ENCODE peak calls at places on chromosomes 12 and 14, in ten cellular contexts. E is GM23338; K is AG04450; S is amygdala; X is activated CD8-positive, alpha-beta memory T cell treated with anti-CD3 and anti-CD28 coated beads, Interleukin-2, amount 50 U/mL, for 48 hours; T is GM19239; F is SW480; A is fibroblast of pulmonary artery; D is T-helper 17 cell; V is foreskin fibroblast. B is an unnamed sample.

GRCh38 chr12:106342397-106343212 is 14.9 kb upstream of the POLR3B start:
- DNase-seq in X (no peak), D (no peak), A (peak; percentile 78), T (no peak), E (no peak), K (no peak), S (no peak), F (peak; percentile 25), V (peak; percentile 75), B (peak; percentile 74)

GRCh38 chr12:12717586-12718381 is 616 bp downstream of the CDKN1B start:
- DNase-seq in S (peak; percentile 40), F (peak; percentile 62), D (no peak), T (no peak), X (peak; percentile 71), E (peak; percentile 55), A (no peak), K (no peak), V (no peak), B (no peak)

GRCh38 chr12:14654842-14655241 is 41.6 kb downstream of the GUCY2C start:
- DNase-seq in X (no peak), V (no peak), K (no peak), F (no peak), S (no peak), A (no peak), D (no peak), E (no peak), T (no peak), B (no peak)

GRCh38 chr12:5258498-5258897 is 173.4 kb upstream of the NTF3 start:
- DNase-seq in D (no peak), A (no peak), K (peak; percentile 37), F (peak; percentile 24), V (peak; percentile 25), X (no peak), S (no peak), T (no peak), E (no peak), B (peak; percentile 66)

GRCh38 chr12:66952668-66953067 is 273.8 kb upstream of the GRIP1 start:
- DNase-seq in K (no peak), S (no peak), D (no peak), E (no peak), F (no peak), V (no peak), A (no peak), X (no peak), T (no peak), B (no peak)

GRCh38 chr12:3542911-3543310 is 51.9 kb downstream of the PRMT8 start:
- DNase-seq in V (no peak), A (peak; percentile 5), K (no peak), F (peak; percentile 16), S (no peak), T (no peak), X (no peak), E (no peak), D (no peak), B (no peak)

GRCh38 chr14:96403409-96403808 is 11.5 kb downstream of the AK7 start:
- DNase-seq in T (no peak), E (no peak), V (no peak), S (no peak), D (no peak), F (no peak), A (no peak), X (no peak), K (no peak), B (no peak)

GRCh38 chr14:63647696-63648410 is 6.2 kb upstream of the WDR89 start:
- DNase-seq in A (no peak), F (no peak), V (no peak), D (no peak), T (no peak), S (no peak), K (no peak), E (peak; percentile 16), X (no peak), B (no peak)

GRCh38 chr12:125528300-125528699 is 463.1 kb downstream of the AACS start:
- DNase-seq in D (no peak), A (no peak), F (no peak), X (no peak), S (no peak), V (no peak), K (no peak), T (no peak), E (no peak), B (no peak)

GRCh38 chr14:76917158-76917596 is 91.0 kb downstream of the LRRC74A start:
- DNase-seq in X (no peak), A (peak; percentile 86), E (peak; percentile 96), V (peak; percentile 66), K (no peak), D (no peak), F (peak; percentile 73), T (no peak), S (no peak), B (no peak)

GRCh38 chr12:78470354-78471195 is 394.0 kb upstream of the SYT1 start:
- DNase-seq in E (peak; percentile 72), D (no peak), X (no peak), S (no peak), K (no peak), V (peak; percentile 35), T (no peak), F (peak; percentile 39), A (peak; percentile 66), B (no peak)

GRCh38 chr12:56851462-56851861 is 82.7 kb downstream of the SDR9C7 start:
- DNase-seq in S (no peak), K (no peak), D (no peak), T (no peak), E (no peak), F (no peak), X (no peak), V (no peak), A (no peak), B (no peak)

GRCh38 chr12:27975222-27976136 is 2.9 kb upstream of the PTHLH start:
- DNase-seq in F (no peak), S (no peak), V (no peak), X (peak; percentile 56), A (peak; percentile 74), D (no peak), T (no peak), K (no peak), E (peak; percentile 73), B (no peak)

GRCh38 chr14:96827310-96827709 is 30.1 kb downstream of the VRK1 start:
- DNase-seq in F (no peak), X (no peak), V (no peak), E (no peak), D (no peak), K (no peak), S (no peak), T (no peak), A (no peak), B (no peak)

GRCh38 chr12:91529829-91530228 is 347.2 kb upstream of the DCN start:
- DNase-seq in X (no peak), V (peak; percentile 34), S (no peak), T (no peak), E (no peak), A (peak; percentile 11), D (no peak), K (no peak), F (no peak), B (no peak)